ENCODE peak calls at places on chromosomes 4 and X, in eight cellular contexts. I, D, N, P, G, V, L and R are unnamed samples.

GRCh38 chr4:118955515-118955914 is 66.9 kb downstream of the SYNPO2 start:
- DNase-seq in G (no peak), V (no peak), D (no peak), I (no peak), P (no peak), N (no peak), L (no peak), R (no peak)

GRCh38 chr4:140790171-140790570 is 34.0 kb upstream of the TBC1D9 start:
- DNase-seq in G (no peak), I (no peak), V (no peak), N (no peak), L (no peak), D (no peak), P (no peak), R (no peak)

GRCh38 chr4:149825336-149825735 is 9.7 kb upstream of the IQCM start:
- DNase-seq in I (no peak), L (no peak), V (no peak), N (no peak), P (no peak), G (no peak), D (no peak), R (peak)

GRCh38 chr4:82787342-82787741 is 11.3 kb downstream of the SCD5 start:
- DNase-seq in I (no peak), G (no peak), L (no peak), D (no peak), P (no peak), N (no peak), V (no peak), R (no peak)

GRCh38 chr4:119955256-119955655 is 111.4 kb downstream of the MAD2L1 start:
- DNase-seq in N (peak), G (no peak), P (no peak), I (no peak), D (no peak), L (no peak), V (no peak), R (no peak)

GRCh38 chr4:73922766-73923630 is 53.8 kb downstream of the CXCL1 start:
- DNase-seq in G (peak), P (no peak), L (no peak), V (no peak), D (no peak), N (peak), I (no peak), R (no peak)

GRCh38 chr4:54543088-54543795 is 114.5 kb upstream of the KIT start:
- DNase-seq in L (no peak), G (no peak), D (no peak), N (peak), I (no peak), P (no peak), V (no peak), R (peak)

GRCh38 chr4:103075435-103075893 is 1.1 kb downstream of the SLC9B2 start:
- DNase-seq in G (peak), P (no peak), I (no peak), N (peak), V (no peak), L (no peak), D (no peak), R (no peak)

GRCh38 chr4:169030575-169030982 is 20.5 kb upstream of the CBR4 start:
- DNase-seq in N (peak), D (peak), P (no peak), L (no peak), G (no peak), I (no peak), V (no peak), R (no peak)

GRCh38 chr4:5658992-5659391 is 49.4 kb downstream of the EVC2 start:
- DNase-seq in N (no peak), G (no peak), V (no peak), L (no peak), D (no peak), P (no peak), I (no peak), R (no peak)

GRCh38 chrX:119624417-119624816 is 18.2 kb upstream of the NKRF start:
- DNase-seq in I (no peak), D (no peak), V (no peak), G (no peak), L (no peak), N (no peak), P (no peak), R (no peak)

GRCh38 chr4:161936625-161937133 is 227.1 kb downstream of the FSTL5 start:
- DNase-seq in P (no peak), I (no peak), G (no peak), L (no peak), D (no peak), V (no peak), N (peak), R (no peak)

GRCh38 chr4:100289530-100289888 is 99.2 kb upstream of the DDIT4L start:
- DNase-seq in N (no peak), P (no peak), D (no peak), I (no peak), G (no peak), L (no peak), V (no peak), R (no peak)

GRCh38 chr4:52788806-52789205 is 37.6 kb upstream of the ERVMER34-1 start:
- DNase-seq in D (no peak), N (no peak), I (no peak), P (no peak), G (no peak), L (no peak), V (no peak), R (no peak)

GRCh38 chr4:153211986-153212720 is 7.9 kb downstream of the TRIM2 start:
- DNase-seq in V (no peak), I (no peak), D (no peak), L (no peak), P (no peak), N (peak), G (peak), R (no peak)

GRCh38 chrX:16839224-16839851 is 30.8 kb downstream of the RBBP7 start:
- DNase-seq in D (no peak), V (no peak), G (no peak), I (no peak), N (no peak), L (no peak), P (no peak), R (no peak)

GRCh38 chr4:18938343-18939109 is 917.0 kb upstream of the LCORL start:
- DNase-seq in L (no peak), G (no peak), P (no peak), D (no peak), N (no peak), V (no peak), I (no peak), R (no peak)

GRCh38 chrX:46754450-46755075 is 4.4 kb downstream of the SLC9A7 start:
- DNase-seq in L (no peak), G (no peak), V (no peak), N (no peak), P (no peak), D (no peak), I (no peak), R (no peak)

GRCh38 chr4:87005690-87006461 is 71.1 kb downstream of the AFF1 start:
- DNase-seq in P (peak), N (no peak), V (no peak), L (no peak), D (no peak), I (peak), G (peak), R (no peak)

GRCh38 chr4:82761249-82761648 is 37.3 kb downstream of the SCD5 start:
- DNase-seq in L (no peak), G (no peak), P (no peak), I (no peak), V (no peak), N (no peak), D (no peak), R (no peak)

GRCh38 chrX:19628006-19628575 is 112.8 kb upstream of the MAP3K15 start:
- DNase-seq in N (peak), D (no peak), L (no peak), V (no peak), G (no peak), P (no peak), I (no peak), R (no peak)

GRCh38 chr4:184215709-184216328 is 1.9 kb downstream of the ENPP6 start:
- DNase-seq in V (no peak), G (no peak), P (no peak), L (no peak), I (no peak), N (no peak), D (no peak), R (no peak)
- TF ChIP-seq POLR2A in V (no peak), G (no peak), P (no peak), L (no peak), I (no peak), N (no peak), D (no peak), R (no peak)

DNA sequence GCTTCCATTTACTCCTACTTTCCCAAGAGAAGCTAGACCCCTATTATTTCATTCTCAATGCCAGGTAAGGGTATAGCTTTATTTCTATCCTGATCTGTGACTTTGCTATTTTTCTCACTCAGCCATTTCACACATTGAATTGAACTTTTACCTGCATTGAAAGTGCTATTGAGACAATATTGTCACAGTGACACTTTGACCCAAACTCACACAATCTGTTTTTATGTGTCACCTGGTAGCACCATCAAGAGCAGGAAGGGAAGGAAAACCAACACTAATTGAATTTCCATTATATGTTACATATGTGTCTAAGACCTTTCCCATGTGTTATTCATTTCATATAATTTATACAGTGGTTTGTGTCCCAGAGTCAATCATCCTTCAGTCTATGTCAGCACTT is 44.1 kb upstream of the PRKG2 start:
- DNase-seq in P (no peak), N (no peak), D (no peak), I (no peak), L (no peak), V (no peak), G (no peak), R (no peak)
- TF ChIP-seq POLR2A in P (no peak), N (no peak), D (no peak), I (no peak), L (no peak), V (no peak), G (no peak), R (no peak)

GRCh38 chr4:76526585-76526990 is 91.6 kb downstream of the SHROOM3 start:
- DNase-seq in G (no peak), P (no peak), V (no peak), I (no peak), L (no peak), N (no peak), D (no peak), R (no peak)
- TF ChIP-seq POLR2A in G (no peak), P (no peak), V (no peak), I (no peak), L (no peak), N (no peak), D (no peak), R (no peak)

GRCh38 chr4:190020790-190021717 is 6.0 kb downstream of the FRG2 start:
- DNase-seq in V (peak), L (no peak), D (peak), P (no peak), I (no peak), G (no peak), N (peak), R (no peak)
- TF ChIP-seq POLR2A in V (no peak), L (no peak), D (no peak), P (no peak), I (no peak), G (no peak), N (no peak), R (no peak)

GRCh38 chr4:148747721-148748268 is 305.6 kb upstream of the NR3C2 start:
- DNase-seq in L (no peak), G (no peak), D (no peak), N (no peak), I (no peak), V (no peak), P (no peak), R (no peak)
- TF ChIP-seq POLR2A in L (no peak), G (no peak), D (no peak), N (no peak), I (no peak), V (no peak), P (no peak), R (no peak)

GRCh38 chr4:96472103-96472867 is 632.4 kb downstream of the PDHA2 start:
- DNase-seq in V (no peak), N (no peak), L (no peak), G (no peak), D (no peak), P (no peak), I (no peak), R (no peak)
- TF ChIP-seq POLR2A in V (no peak), N (no peak), L (no peak), G (no peak), D (no peak), P (no peak), I (no peak), R (no peak)

GRCh38 chr4:112817933-112818921 is 181.3 kb downstream of the LARP7 start:
- DNase-seq in P (peak), D (peak), V (peak), G (peak), N (peak), L (peak), I (peak), R (peak)
- TF ChIP-seq POLR2A in P (no peak), D (no peak), V (peak), G (no peak), N (no peak), L (peak), I (no peak), R (peak)

GRCh38 chr4:168028970-168029610 is 63.2 kb upstream of the ANXA10 start:
- DNase-seq in L (no peak), V (no peak), G (no peak), P (no peak), N (peak), D (no peak), I (no peak), R (no peak)
- TF ChIP-seq POLR2A in L (no peak), V (no peak), G (no peak), P (no peak), N (no peak), D (no peak), I (no peak), R (no peak)